ENCODE peak calls at places on chromosomes 4 and X, in five cellular contexts. One of them, this sample, is unnamed.

GRCh38 chr4:155914782-155915181 is 11.3 kb downstream of the TDO2 start:
- DNase-seq in upper lobe of right lung: no peak
- DNase-seq in B cell: no peak
- DNase-seq in A549: no peak
- DNase-seq in foreskin keratinocyte: no peak
- DNase-seq in this sample: no peak

GRCh38 chr4:147355849-147356248 is 125.0 kb upstream of the EDNRA start:
- DNase-seq in foreskin keratinocyte: peak
- DNase-seq in upper lobe of right lung: no peak
- DNase-seq in A549: no peak
- DNase-seq in B cell: no peak
- DNase-seq in this sample: no peak

GRCh38 chrX:40213092-40213491 is 115.3 kb upstream of the BCOR start:
- DNase-seq in foreskin keratinocyte: no peak
- DNase-seq in A549: no peak
- DNase-seq in B cell: no peak
- DNase-seq in upper lobe of right lung: no peak
- DNase-seq in this sample: no peak

GRCh38 chrX:74490249-74490648 is 69.0 kb downstream of the SLC16A2 start:
- DNase-seq in A549: no peak
- DNase-seq in upper lobe of right lung: no peak
- DNase-seq in foreskin keratinocyte: no peak
- DNase-seq in B cell: no peak
- DNase-seq in this sample: no peak

GRCh38 chrX:42384956-42385355 is 393.0 kb downstream of the PPP1R2C start:
- DNase-seq in upper lobe of right lung: no peak
- DNase-seq in B cell: no peak
- DNase-seq in foreskin keratinocyte: peak
- DNase-seq in A549: no peak
- DNase-seq in this sample: no peak

GRCh38 chrX:154123241-154124219 is 20.5 kb upstream of the OPN1LW start:
- DNase-seq in A549: no peak
- DNase-seq in upper lobe of right lung: peak
- DNase-seq in B cell: peak
- DNase-seq in foreskin keratinocyte: no peak
- DNase-seq in this sample: no peak

GRCh38 chrX:153688900-153689590 is 1.3 kb downstream of the SLC6A8 start:
- DNase-seq in B cell: no peak
- DNase-seq in upper lobe of right lung: no peak
- DNase-seq in A549: no peak
- DNase-seq in foreskin keratinocyte: no peak
- DNase-seq in this sample: peak

GRCh38 chrX:114221445-114221844 is 362.4 kb upstream of the HTR2C start:
- DNase-seq in B cell: no peak
- DNase-seq in upper lobe of right lung: no peak
- DNase-seq in foreskin keratinocyte: no peak
- DNase-seq in A549: no peak
- DNase-seq in this sample: no peak

GRCh38 chrX:99933865-99934264 is 476.2 kb downstream of the PCDH19 start:
- DNase-seq in A549: no peak
- DNase-seq in upper lobe of right lung: no peak
- DNase-seq in B cell: no peak
- DNase-seq in foreskin keratinocyte: no peak
- DNase-seq in this sample: no peak

GRCh38 chr4:169282429-169283113 is 11.8 kb upstream of the SH3RF1 start:
- DNase-seq in foreskin keratinocyte: no peak
- DNase-seq in A549: no peak
- DNase-seq in B cell: no peak
- DNase-seq in upper lobe of right lung: no peak
- DNase-seq in this sample: no peak

GRCh38 chr4:117385531-117385930 is 300.2 kb upstream of the TRAM1L1 start:
- DNase-seq in A549: no peak
- DNase-seq in upper lobe of right lung: no peak
- DNase-seq in B cell: no peak
- DNase-seq in foreskin keratinocyte: peak
- DNase-seq in this sample: no peak

DNA sequence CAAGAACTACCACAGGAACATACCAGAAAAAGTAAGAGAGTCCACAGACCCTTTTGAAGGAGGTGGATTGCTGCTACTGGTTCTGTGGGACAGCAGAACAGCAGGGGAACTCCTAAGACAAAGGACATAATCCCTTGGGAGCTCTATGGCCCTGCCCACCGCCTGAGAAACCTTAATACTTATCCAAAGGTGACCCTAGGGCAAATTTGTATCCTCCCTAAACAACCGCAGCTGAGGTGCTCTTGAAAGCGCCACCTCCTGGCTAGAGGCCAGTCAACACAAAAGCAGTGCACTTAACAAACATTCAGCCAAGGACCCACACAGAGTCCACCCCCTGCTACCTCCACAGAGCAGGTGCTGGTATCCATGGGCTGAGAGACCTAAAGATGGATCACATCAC is 136.8 kb downstream of the ADAM29 start:
- DNase-seq in B cell: no peak
- DNase-seq in A549: no peak
- DNase-seq in upper lobe of right lung: no peak
- DNase-seq in foreskin keratinocyte: no peak
- DNase-seq in this sample: no peak
- TF ChIP-seq CTCF in B cell: no peak
- TF ChIP-seq CTCF in A549: no peak
- TF ChIP-seq CTCF in upper lobe of right lung: no peak
- TF ChIP-seq CTCF in foreskin keratinocyte: no peak
- TF ChIP-seq CTCF in this sample: no peak

GRCh38 chr4:134756456-134756855 is 554.9 kb upstream of the PABPC4L start:
- DNase-seq in foreskin keratinocyte: no peak
- DNase-seq in B cell: no peak
- DNase-seq in A549: no peak
- DNase-seq in upper lobe of right lung: no peak
- DNase-seq in this sample: no peak

GRCh38 chr4:134762053-134762452 is 560.5 kb upstream of the PABPC4L start:
- DNase-seq in upper lobe of right lung: no peak
- DNase-seq in A549: no peak
- DNase-seq in foreskin keratinocyte: no peak
- DNase-seq in B cell: no peak
- DNase-seq in this sample: no peak
- TF ChIP-seq CTCF in upper lobe of right lung: no peak
- TF ChIP-seq CTCF in A549: no peak
- TF ChIP-seq CTCF in foreskin keratinocyte: no peak
- TF ChIP-seq CTCF in B cell: no peak
- TF ChIP-seq CTCF in this sample: no peak

GRCh38 chr4:91114386-91114785 is 987.2 kb downstream of the CCSER1 start:
- DNase-seq in B cell: no peak
- DNase-seq in upper lobe of right lung: no peak
- DNase-seq in A549: no peak
- DNase-seq in foreskin keratinocyte: no peak
- DNase-seq in this sample: no peak

GRCh38 chr4:91108751-91109150 is 981.6 kb downstream of the CCSER1 start:
- DNase-seq in B cell: no peak
- DNase-seq in upper lobe of right lung: no peak
- DNase-seq in A549: no peak
- DNase-seq in foreskin keratinocyte: no peak
- DNase-seq in this sample: no peak

GRCh38 chr4:91111556-91111955 is 984.4 kb downstream of the CCSER1 start:
- DNase-seq in upper lobe of right lung: no peak
- DNase-seq in foreskin keratinocyte: no peak
- DNase-seq in A549: no peak
- DNase-seq in B cell: no peak
- DNase-seq in this sample: no peak

GRCh38 chr4:91116861-91117260 is 989.7 kb downstream of the CCSER1 start:
- DNase-seq in B cell: no peak
- DNase-seq in A549: no peak
- DNase-seq in foreskin keratinocyte: peak
- DNase-seq in upper lobe of right lung: no peak
- DNase-seq in this sample: no peak

GRCh38 chr4:91113130-91113706 is 986.0 kb downstream of the CCSER1 start:
- DNase-seq in B cell: no peak
- DNase-seq in A549: peak
- DNase-seq in foreskin keratinocyte: peak
- DNase-seq in upper lobe of right lung: no peak
- DNase-seq in this sample: no peak
- TF ChIP-seq CTCF in B cell: no peak
- TF ChIP-seq CTCF in A549: peak
- TF ChIP-seq CTCF in foreskin keratinocyte: peak
- TF ChIP-seq CTCF in upper lobe of right lung: peak
- TF ChIP-seq CTCF in this sample: peak

GRCh38 chr4:159103406-159104131 is 690 bp downstream of the RAPGEF2 start:
- DNase-seq in foreskin keratinocyte: peak
- DNase-seq in upper lobe of right lung: peak
- DNase-seq in A549: peak
- DNase-seq in B cell: peak
- DNase-seq in this sample: peak

GRCh38 chr4:159101983-159102622 is 776 bp upstream of the RAPGEF2 start:
- DNase-seq in A549: no peak
- DNase-seq in B cell: no peak
- DNase-seq in foreskin keratinocyte: no peak
- DNase-seq in upper lobe of right lung: no peak
- DNase-seq in this sample: no peak

GRCh38 chr4:159105761-159106243 is 2.9 kb downstream of the RAPGEF2 start:
- DNase-seq in upper lobe of right lung: no peak
- DNase-seq in B cell: peak
- DNase-seq in foreskin keratinocyte: peak
- DNase-seq in A549: no peak
- DNase-seq in this sample: no peak

GRCh38 chr4:159105063-159105414 is 2.2 kb downstream of the RAPGEF2 start:
- DNase-seq in upper lobe of right lung: no peak
- DNase-seq in foreskin keratinocyte: no peak
- DNase-seq in B cell: no peak
- DNase-seq in A549: no peak
- DNase-seq in this sample: no peak

DNA sequence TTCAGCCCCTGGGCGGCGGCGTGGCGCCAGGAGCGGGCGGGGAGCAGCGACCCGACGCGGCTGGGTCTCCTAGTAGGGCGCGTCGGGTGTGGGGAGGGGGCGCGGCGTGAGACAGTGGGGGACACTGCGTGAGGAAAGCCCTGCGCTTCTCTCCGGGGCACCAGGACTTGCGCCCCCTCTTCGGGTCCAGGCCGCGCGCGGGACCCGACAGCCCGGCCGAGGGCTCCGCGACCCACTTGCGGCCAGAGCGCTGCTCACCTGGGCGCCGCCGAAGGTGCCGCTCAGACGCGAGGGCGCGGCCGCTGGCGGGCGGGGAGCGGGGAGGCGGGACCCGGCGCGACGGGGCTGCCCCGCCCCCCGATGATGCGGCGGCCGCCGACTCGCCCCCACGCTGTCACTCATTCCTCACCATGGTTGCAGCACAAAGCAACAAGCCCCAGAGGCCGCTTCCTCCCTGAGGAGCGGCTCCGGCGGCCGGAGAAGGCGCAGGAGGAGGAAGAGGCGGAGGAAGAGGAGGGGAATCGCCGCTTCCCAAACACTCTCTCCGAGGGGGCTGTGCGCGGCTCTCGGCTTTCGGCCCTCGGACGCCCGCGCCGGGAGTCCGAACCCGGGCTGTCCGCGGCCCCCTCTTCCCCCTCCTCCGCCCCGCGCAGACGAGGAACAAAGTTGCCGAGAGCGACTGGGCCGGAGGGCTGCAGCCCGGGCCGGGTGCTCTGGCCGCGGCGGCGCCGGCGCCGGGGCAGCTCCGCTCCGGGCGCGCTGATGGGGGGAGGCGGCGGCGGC is at the start of gene RAPGEF2:
- DNase-seq in foreskin keratinocyte: peak
- DNase-seq in upper lobe of right lung: peak
- DNase-seq in B cell: peak
- DNase-seq in A549: peak
- DNase-seq in this sample: peak
- TF ChIP-seq CTCF in foreskin keratinocyte: peak
- TF ChIP-seq CTCF in upper lobe of right lung: peak
- TF ChIP-seq CTCF in B cell: no peak
- TF ChIP-seq CTCF in A549: no peak
- TF ChIP-seq CTCF in this sample: no peak

DNA sequence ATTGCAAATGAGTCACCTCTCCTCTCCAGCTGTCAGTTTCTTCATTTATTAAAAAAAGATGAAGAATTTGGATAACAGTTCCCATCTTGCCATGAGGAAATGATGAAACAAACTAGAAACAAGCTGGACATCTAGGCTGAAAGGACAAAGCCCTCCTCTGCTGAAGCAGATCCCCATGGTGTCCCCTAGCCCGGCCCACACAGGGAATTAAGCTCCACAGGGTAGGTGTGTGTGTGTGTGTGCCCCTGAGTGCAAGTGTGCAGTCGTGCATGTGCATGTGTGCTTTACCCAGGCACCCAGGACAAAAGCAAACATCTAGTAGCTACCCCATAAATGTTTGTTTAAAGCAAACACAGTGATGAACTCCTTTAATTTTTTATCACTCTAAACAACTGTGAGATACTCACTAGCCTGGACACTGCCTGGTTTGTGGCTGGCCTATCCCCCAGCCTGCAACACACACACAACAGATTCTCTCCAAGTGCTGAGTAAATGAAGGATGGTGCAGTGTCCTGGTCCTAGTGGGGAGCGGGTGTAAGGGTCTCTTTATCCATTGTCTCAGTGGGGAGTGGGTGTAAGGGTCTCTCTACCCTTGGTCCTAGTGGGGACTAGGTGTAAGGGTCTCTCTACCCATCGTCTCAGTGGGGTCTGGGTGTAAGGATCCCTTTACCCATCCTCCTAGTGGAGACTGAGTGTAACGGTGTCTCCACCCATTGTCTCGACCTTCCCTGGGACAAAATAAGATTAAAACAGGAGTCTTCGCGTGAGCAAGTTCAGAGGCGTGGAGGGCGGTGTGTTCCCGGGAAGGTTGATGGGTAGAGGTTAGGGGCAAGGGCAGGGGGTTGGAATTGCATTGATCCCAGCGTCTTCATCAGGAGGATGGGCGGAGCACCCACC is 688 bp upstream of the EVC start:
- DNase-seq in B cell: no peak
- DNase-seq in A549: peak
- DNase-seq in upper lobe of right lung: no peak
- DNase-seq in foreskin keratinocyte: peak
- DNase-seq in this sample: no peak
- TF ChIP-seq CTCF in B cell: no peak
- TF ChIP-seq CTCF in A549: no peak
- TF ChIP-seq CTCF in upper lobe of right lung: peak
- TF ChIP-seq CTCF in foreskin keratinocyte: peak
- TF ChIP-seq CTCF in this sample: no peak

GRCh38 chr4:53656421-53656981 is 65.2 kb upstream of the LNX1 start:
- DNase-seq in B cell: no peak
- DNase-seq in upper lobe of right lung: no peak
- DNase-seq in foreskin keratinocyte: no peak
- DNase-seq in A549: no peak
- DNase-seq in this sample: no peak
- TF ChIP-seq CTCF in B cell: no peak
- TF ChIP-seq CTCF in upper lobe of right lung: peak
- TF ChIP-seq CTCF in foreskin keratinocyte: peak
- TF ChIP-seq CTCF in A549: no peak
- TF ChIP-seq CTCF in this sample: peak

This sample was measured in right lobe of liver.